ENCODE peak calls at places on chromosome 11, in four cellular contexts. H, K, Y and F are unnamed samples.

GRCh38 chr11:60781286-60782044 is 3.7 kb upstream of the MS4A10 start:
- DNase-seq in H (no peak), K (no peak), Y (no peak), F (no peak)

GRCh38 chr11:64183890-64184289 is 2.1 kb upstream of the STIP1 start:
- DNase-seq in H (no peak), K (no peak), Y (no peak), F (no peak)

GRCh38 chr11:63534895-63535461 is 1.6 kb upstream of the PLAAT4 start:
- DNase-seq in H (no peak), K (no peak), Y (peak), F (peak)

GRCh38 chr11:131767421-131767820 is 397.0 kb downstream of the NTM start:
- DNase-seq in H (no peak), K (no peak), Y (no peak), F (no peak)

GRCh38 chr11:115660072-115660805 is 156.0 kb upstream of the CADM1 start:
- DNase-seq in H (no peak), K (no peak), Y (no peak), F (no peak)

GRCh38 chr11:61923166-61924015 is 6.0 kb upstream of the RAB3IL1 start:
- DNase-seq in H (peak), K (no peak), Y (peak), F (no peak)

GRCh38 chr11:96161271-96162089 is 181.5 kb downstream of the MAML2 start:
- DNase-seq in H (no peak), K (no peak), Y (no peak), F (no peak)

GRCh38 chr11:17827006-17827405 is 92.4 kb downstream of the KCNC1 start:
- DNase-seq in H (no peak), K (no peak), Y (no peak), F (no peak)

GRCh38 chr11:56412396-56412795 is at the start of gene OR5AL1:
- DNase-seq in H (no peak), K (no peak), Y (no peak), F (no peak)

GRCh38 chr11:90803366-90803765 is 580.5 kb upstream of the CHORDC1 start:
- DNase-seq in H (no peak), K (peak), Y (no peak), F (no peak)

GRCh38 chr11:72581067-72581466 is 93.2 kb downstream of the PDE2A start:
- DNase-seq in H (no peak), K (no peak), Y (no peak), F (no peak)

GRCh38 chr11:62664405-62665074 is 470 bp downstream of the C11orf98 start:
- DNase-seq in H (no peak), K (peak), Y (peak), F (peak)

GRCh38 chr11:66850588-66851250 is 6.1 kb upstream of the LRFN4 start:
- DNase-seq in H (no peak), K (no peak), Y (no peak), F (no peak)

GRCh38 chr11:66851251-66851620 is 5.6 kb upstream of the LRFN4 start:
- DNase-seq in H (no peak), K (no peak), Y (no peak), F (no peak)

GRCh38 chr11:66852466-66853241 is 4.2 kb upstream of the LRFN4 start:
- DNase-seq in H (no peak), K (no peak), Y (no peak), F (no peak)

GRCh38 chr11:66853242-66854229 is 3.3 kb upstream of the LRFN4 start:
- DNase-seq in H (no peak), K (no peak), Y (no peak), F (no peak)

DNA sequence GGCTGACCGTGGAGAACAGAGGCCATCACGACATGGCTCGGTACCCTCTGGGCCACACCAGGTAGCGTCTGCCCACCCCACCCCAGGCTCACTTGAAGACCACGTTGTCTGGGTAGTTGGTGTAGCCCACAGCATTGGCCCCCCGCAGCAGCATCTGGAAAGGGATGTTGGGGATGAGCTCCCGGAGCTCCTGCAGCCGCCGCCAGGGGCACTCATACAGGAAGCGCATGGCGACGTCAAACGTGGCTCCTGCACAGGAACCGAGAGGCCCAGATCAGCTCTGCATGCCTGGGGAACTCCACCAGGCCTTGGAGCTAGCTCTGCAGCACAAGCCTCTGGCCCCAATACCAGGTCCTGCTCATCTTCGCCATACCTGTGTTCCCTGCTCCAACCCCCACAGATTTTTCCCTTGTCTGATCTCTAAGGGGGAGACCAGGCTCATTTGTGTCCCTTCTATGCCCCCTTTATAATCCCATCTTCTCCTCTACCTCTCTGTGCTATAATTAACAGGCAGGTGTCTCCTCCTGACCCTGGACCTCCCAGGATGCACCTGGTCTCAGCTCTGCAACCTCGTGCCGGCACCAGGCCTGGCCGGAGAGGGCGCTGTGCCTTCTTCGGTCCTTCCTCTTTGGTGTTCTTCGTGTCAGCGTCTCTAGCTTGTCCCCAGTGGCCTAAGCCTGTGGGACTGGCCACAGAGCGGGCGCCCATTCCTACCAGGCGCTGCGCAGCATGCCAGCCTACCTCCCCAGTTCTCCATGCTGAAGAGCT is 5.0 kb upstream of the LRFN4 start:
- DNase-seq in H (no peak), K (no peak), Y (peak), F (peak)
- TF ChIP-seq CTCF in H (peak), K (no peak), Y (peak), F (no peak)

GRCh38 chr11:2174361-2174760 is 2.7 kb upstream of the TH start:
- DNase-seq in H (no peak), K (no peak), Y (no peak), F (no peak)

GRCh38 chr11:2172676-2173075 is 1.1 kb upstream of the TH start:
- DNase-seq in H (no peak), K (no peak), Y (no peak), F (no peak)

GRCh38 chr11:2171531-2171930 is at the start of gene TH:
- DNase-seq in H (no peak), K (no peak), Y (no peak), F (no peak)

GRCh38 chr11:2173761-2174160 is 2.1 kb upstream of the TH start:
- DNase-seq in H (no peak), K (no peak), Y (no peak), F (no peak)

DNA sequence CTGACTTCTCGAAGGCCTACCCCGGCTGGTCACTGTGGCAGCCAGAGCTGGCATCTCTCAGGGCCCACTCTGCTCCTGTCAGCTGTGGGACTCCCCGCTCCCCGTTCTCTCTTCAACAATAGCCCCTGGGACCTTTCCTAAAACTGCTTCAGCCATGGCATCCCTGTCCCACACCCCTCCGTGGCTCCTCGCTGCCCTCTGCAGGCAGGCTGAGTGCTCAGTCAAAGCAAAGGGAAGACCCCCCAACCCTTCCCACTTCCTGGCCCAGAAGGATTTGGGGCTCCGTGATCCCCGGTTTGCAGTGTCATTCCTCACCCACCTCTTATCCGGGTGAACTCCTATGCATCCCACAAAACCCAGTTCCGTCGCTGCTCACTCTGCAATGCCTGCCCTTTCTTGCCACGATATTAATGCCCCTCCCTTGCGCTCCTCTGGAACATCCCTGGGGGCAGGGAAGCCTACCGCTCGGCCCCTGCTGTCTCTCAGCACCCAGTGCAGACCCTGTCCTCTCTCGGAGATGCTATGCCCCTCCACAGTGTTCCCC is 1.6 kb upstream of the TH start:
- DNase-seq in H (no peak), K (peak), Y (no peak), F (no peak)
- TF ChIP-seq CTCF in H (peak), K (peak), Y (no peak), F (peak)

GRCh38 chr11:118901494-118902335 is 18.0 kb downstream of the CXCR5 start:
- DNase-seq in H (no peak), K (no peak), Y (no peak), F (no peak)
- TF ChIP-seq CTCF in H (peak), K (no peak), Y (no peak), F (no peak)

DNA sequence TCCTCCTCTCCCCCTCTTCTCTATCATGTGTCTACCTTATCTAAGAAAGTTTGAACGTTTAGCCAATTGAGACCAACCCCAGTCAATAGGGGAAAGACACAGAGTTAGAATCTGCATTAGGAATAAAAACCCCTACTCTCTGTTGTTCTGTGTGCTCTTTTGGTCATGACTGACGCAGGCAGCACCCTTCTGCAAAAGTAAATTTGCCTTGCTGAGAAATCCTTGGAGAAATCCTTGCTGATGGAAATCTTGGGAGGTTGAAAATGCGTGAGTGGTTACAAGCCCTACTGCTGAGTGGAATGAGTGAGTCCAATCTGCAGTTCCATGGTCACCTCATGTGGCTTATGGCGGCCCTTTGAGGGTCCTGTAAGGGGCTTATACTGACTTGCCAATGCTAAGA is 145.2 kb downstream of the AASDHPPT start:
- DNase-seq in H (no peak), K (no peak), Y (no peak), F (no peak)
- TF ChIP-seq CTCF in H (no peak), K (no peak), Y (no peak), F (no peak)

GRCh38 chr11:120912915-120913314 is 111.0 kb upstream of the TBCEL start:
- DNase-seq in H (no peak), K (no peak), Y (no peak), F (no peak)

GRCh38 chr11:120917536-120918239 is 106.2 kb upstream of the TBCEL start:
- DNase-seq in H (no peak), K (no peak), Y (no peak), F (no peak)

GRCh38 chr11:120911943-120912342 is 112.0 kb upstream of the TBCEL start:
- DNase-seq in H (no peak), K (no peak), Y (no peak), F (no peak)

GRCh38 chr11:120912504-120912903 is 111.4 kb upstream of the TBCEL start:
- DNase-seq in H (no peak), K (no peak), Y (no peak), F (peak)

DNA sequence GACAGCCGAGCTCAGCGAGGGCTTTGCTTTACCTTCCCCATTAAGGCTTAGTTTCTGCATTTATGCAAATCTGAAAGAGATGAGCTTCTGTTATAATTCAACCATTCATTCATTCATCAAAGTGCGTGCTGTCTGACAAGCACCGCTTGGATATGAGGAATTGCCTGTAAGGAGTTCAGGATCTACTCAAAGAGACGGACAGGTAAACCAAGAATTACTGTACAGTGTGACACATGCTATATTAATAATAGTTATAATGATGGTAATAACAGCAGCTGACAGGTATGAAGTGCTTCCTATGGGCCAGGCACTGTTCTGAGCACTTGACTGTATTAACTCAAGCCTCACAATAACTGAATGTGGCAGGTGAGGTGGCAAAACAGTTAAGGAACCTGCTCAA is 109.9 kb upstream of the TBCEL start:
- DNase-seq in H (no peak), K (no peak), Y (no peak), F (no peak)
- TF ChIP-seq CTCF in H (no peak), K (no peak), Y (no peak), F (no peak)

GRCh38 chr11:27699242-27699925 is 871 bp downstream of the BDNF start:
- DNase-seq in H (no peak), K (peak), Y (no peak), F (no peak)

GRCh38 chr11:27697679-27698275 is 2.5 kb downstream of the BDNF start:
- DNase-seq in H (no peak), K (no peak), Y (no peak), F (no peak)

GRCh38 chr11:27699926-27700350 is 317 bp downstream of the BDNF start:
- DNase-seq in H (no peak), K (peak), Y (no peak), F (no peak)

GRCh38 chr11:27700351-27701261 is at the start of gene BDNF:
- DNase-seq in H (no peak), K (peak), Y (peak), F (peak)

DNA sequence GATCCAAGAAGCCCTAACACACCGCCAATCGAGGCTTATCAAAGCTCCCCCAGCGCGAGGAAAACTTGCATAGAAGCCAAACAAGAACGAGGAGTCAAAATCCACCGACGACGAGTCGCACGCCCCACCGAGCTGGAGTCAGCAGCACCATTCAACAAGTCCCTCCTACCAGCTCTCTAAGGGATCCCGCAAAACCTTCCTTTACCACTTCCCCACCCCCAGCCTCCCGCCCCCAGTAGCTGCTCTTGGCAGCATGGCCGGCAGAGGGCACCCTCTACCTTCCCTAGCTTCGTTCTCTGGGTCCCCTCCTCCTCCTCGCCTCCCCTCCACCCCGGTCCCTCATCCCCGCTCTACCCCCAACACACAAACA is 1.4 kb downstream of the BDNF start:
- DNase-seq in H (peak), K (peak), Y (peak), F (peak)
- TF ChIP-seq CTCF in H (peak), K (peak), Y (peak), F (peak)

DNA sequence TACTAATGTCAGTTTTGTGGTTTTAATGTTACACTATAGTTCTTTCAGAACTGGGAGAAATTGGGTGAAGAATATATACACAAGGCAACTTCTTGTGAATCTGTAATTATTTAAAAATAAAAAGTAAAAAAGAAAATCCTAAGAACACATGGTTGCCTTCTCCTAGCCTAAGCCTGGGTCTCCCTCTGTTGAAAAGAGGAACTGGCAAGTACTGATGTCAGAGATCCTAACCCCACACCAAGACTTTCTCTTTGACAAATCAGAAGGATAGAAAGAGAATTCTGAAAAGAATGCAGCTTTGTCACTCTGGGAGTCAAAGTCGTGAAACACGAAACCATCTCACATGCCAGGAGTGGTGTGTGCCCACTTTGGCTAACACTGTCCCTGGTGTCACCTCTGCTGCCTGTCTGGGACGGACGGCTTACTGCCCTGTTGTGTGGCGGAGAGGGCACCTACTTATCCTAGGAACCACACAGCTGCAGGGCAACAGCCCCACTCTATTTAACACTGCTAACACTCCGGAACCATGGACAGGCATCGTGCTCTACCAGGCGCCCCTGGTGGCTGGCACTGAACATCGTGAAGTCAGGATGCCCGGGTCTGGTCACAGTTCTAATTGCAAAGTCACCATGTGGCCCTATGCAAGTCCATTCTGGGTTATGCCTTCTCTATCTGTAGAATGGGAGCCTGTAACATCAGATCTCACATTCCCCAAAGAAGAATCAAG is 108.8 kb upstream of the CD82 start:
- DNase-seq in H (no peak), K (peak), Y (no peak), F (no peak)
- TF ChIP-seq CTCF in H (no peak), K (no peak), Y (peak), F (peak)

DNA sequence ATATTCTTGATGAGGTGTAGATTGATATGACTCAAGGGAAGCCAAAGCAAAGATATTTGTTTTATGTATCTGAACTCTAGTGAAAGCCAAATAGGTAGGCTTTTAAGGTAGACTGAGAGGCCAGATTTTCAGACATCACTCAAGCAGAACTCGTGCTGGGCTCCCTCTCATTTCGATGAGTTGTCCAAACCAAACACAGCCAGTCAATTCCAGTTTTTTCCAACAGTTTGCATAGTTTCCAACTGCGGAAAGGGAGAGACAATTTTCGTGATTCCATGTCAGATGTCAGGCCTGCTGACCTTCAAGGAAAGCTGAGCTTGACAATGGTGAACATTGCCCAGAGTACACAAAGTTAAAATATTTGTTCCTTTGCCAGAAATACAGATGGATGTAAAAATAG is 110.9 kb upstream of the MPPED2 start:
- DNase-seq in H (no peak), K (no peak), Y (no peak), F (no peak)
- TF ChIP-seq CTCF in H (no peak), K (no peak), Y (no peak), F (no peak)